ENCODE peak calls at places on chromosomes 11 and 22, in four cellular contexts. F, S, P and U are unnamed samples. For H3K4me1, the result is how much of the 10 kb centered on the place peaks cover.

GRCh38 chr11:62151737-62152102 is 27.9 kb downstream of the INCENP start:
- DNase-seq in F (no peak), S (no peak), P (no peak), U (no peak)

GRCh38 chr11:8082391-8083087 is 1.5 kb downstream of the TUB start:
- DNase-seq in F (no peak), S (no peak), P (no peak), U (no peak)

GRCh38 chr22:20520093-20520511 is 12.7 kb downstream of the MED15 start:
- DNase-seq in F (no peak), S (no peak), P (no peak), U (no peak)

GRCh38 chr11:34149786-34150185 is 44.4 kb downstream of the NAT10 start:
- DNase-seq in F (no peak), S (no peak), P (no peak), U (no peak)

GRCh38 chr11:113261709-113262475 is 52.5 kb upstream of the TTC12 start:
- DNase-seq in F (no peak), S (no peak), P (no peak), U (no peak)

GRCh38 chr11:116993599-116993998 is 104.6 kb downstream of the SIK3 start:
- DNase-seq in F (no peak), S (no peak), P (no peak), U (no peak)

GRCh38 chr22:20552913-20553401 is 45.5 kb downstream of the MED15 start:
- DNase-seq in F (no peak), S (peak), P (no peak), U (no peak)

GRCh38 chr11:96130061-96130460 is 206.2 kb upstream of the MTMR2 start:
- DNase-seq in F (no peak), S (no peak), P (no peak), U (no peak)

GRCh38 chr11:106398396-106399074 is 321.1 kb downstream of the AASDHPPT start:
- DNase-seq in F (no peak), S (no peak), P (no peak), U (no peak)

GRCh38 chr22:19412478-19412877 is 19.1 kb downstream of the HIRA start:
- DNase-seq in F (no peak), S (no peak), P (no peak), U (no peak)

GRCh38 chr11:14539867-14540475 is 19.8 kb upstream of the PSMA1 start:
- DNase-seq in F (no peak), S (no peak), P (peak), U (no peak)

GRCh38 chr22:47372111-47372581 is 609.7 kb downstream of the TBC1D22A start:
- DNase-seq in F (no peak), S (no peak), P (peak), U (no peak)

GRCh38 chr11:102599642-102600261 is 25.4 kb downstream of the MMP20 start:
- DNase-seq in F (no peak), S (peak), P (no peak), U (peak)

GRCh38 chr11:17954395-17955252 is 58.2 kb downstream of the SERGEF start:
- DNase-seq in F (no peak), S (no peak), P (peak), U (no peak)

GRCh38 chr22:44724859-44725258 is 22.9 kb downstream of the PRR5 start:
- DNase-seq in F (no peak), S (no peak), P (peak), U (no peak)

GRCh38 chr22:47736166-47737034 is 974.0 kb downstream of the TBC1D22A start:
- DNase-seq in F (no peak), S (no peak), P (no peak), U (no peak)

GRCh38 chr11:102757823-102758549 is 22.4 kb downstream of the MMP10 start:
- DNase-seq in F (no peak), S (no peak), P (no peak), U (no peak)

GRCh38 chr22:21921729-21922128 is 30.9 kb downstream of the PPM1F start:
- DNase-seq in F (no peak), S (no peak), P (no peak), U (no peak)

GRCh38 chr22:17570851-17571631 is 7.7 kb downstream of the SLC25A18 start:
- DNase-seq in F (no peak), S (no peak), P (peak), U (peak)

GRCh38 chr11:96222102-96222501 is 120.9 kb downstream of the MAML2 start:
- DNase-seq in F (no peak), S (no peak), P (no peak), U (no peak)

GRCh38 chr11:14390669-14391068 is 31.7 kb upstream of the RRAS2 start:
- DNase-seq in F (no peak), S (no peak), P (no peak), U (no peak)

GRCh38 chr22:41532908-41533825 is 11.1 kb downstream of the POLR3H start:
- DNase-seq in F (peak), S (peak), P (peak), U (peak)

GRCh38 chr11:59666969-59667368 is 1.9 kb downstream of the PATL1 start:
- DNase-seq in F (no peak), S (no peak), P (no peak), U (peak)

GRCh38 chr11:32229566-32230240 is 138.8 kb downstream of the RCN1 start:
- DNase-seq in F (no peak), S (no peak), P (no peak), U (no peak)

GRCh38 chr11:75338516-75339218 is 12.8 kb downstream of the ARRB1 start:
- DNase-seq in F (no peak), S (no peak), P (no peak), U (no peak)

DNA sequence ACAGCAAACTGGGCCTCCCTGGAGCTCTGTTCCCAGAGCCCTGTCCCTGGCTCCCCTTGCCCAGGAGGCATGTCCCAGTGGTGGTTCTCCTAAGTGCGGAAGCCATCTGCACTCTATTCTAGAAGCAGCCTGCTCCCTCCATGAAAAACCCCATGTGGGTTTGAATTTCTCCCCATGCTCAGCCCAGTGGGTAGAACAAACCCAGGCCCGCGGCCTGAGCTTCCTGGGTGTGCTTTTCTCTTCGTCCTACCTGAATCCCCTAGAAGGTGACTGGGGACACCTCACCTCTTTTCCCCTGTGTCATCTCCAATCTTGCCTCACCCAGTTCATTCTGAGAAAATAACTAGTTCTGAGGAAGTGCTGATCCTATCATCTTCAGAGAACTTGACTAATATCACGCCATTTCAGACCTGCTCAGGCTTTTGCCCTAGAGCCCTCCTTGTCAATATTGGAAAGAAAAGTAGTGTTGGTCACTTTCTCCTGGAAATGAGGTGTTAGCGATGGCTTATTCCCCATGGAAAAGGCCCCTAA is 15.9 kb downstream of the IL10RA start:
- DNase-seq in F (no peak), S (no peak), P (peak), U (peak)
- H3K4me1 ChIP-seq in F (half or more), S (under half), P (under half), U (under half)

GRCh38 chr11:834371-835316 is 1.9 kb downstream of the CD151 start:
- DNase-seq in F (no peak), S (no peak), P (peak), U (peak)
- H3K27ac ChIP-seq in F (no peak), S (peak), P (peak), U (peak)

DNA sequence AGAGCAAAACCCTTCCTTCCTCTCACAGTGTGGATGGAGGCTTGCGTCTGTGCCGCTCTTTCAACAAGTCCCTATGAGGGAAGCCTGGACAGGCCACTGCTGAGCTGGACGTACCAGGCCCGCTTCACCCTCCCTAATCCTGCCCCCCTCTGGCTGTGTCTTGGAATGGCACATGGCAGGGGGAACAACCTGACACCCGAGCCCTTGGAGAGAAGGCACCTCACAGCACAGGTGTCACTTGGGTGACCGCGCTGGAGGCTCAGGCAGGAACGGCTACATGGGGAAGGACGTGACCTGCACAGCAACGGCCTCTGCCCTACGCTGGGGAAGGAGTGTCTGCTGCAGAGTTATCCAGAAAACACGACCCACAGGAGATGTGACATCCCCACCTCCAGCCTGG is 11.0 kb downstream of the CARS1 start:
- DNase-seq in F (no peak), S (no peak), P (no peak), U (no peak)
- H3K4me1 ChIP-seq in F (under half), S (under half), P (under half), U (under half)

DNA sequence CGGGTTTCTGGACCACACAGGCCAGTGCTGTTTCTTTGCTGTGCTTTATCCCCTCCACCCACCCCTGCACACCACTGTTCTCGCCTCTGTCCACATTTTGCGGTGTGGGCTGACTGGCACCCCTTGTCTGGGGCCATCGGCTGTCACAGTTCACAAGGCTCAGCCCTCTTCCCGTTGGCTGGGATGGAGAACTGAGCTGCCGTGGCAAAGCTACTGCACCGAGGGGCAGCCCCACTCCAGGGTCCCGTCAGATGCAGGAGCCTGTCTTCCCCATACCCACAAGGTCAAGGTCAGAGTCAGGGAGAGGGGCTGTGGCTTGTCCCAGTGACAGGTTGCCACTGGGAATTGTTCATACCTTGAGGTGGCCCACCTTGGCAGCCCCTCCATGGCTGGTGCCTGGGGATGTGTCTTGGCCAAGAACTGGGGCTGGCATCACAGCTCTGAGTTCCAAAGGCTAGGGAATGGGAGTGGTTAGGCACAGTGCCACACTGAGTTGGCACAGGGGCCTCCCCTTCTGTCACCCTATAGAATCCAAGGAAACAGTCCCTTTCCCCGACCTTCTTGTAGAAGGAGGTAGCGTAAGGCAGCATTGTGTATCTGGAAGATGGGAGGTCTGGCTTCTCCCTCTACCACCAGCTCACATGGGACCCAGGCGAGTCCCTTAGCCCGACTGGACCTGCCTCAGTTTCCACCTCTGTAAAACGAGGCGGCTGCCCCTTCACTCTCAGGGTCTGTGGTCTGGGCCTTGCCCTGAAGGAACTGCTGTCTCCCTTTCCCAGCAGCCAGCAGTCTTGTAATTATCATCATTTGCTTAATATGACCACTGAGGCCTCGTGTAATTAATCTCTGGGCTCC is 3.4 kb downstream of the GRK2 start:
- DNase-seq in F (no peak), S (no peak), P (no peak), U (peak)
- H3K27ac ChIP-seq in F (peak), S (no peak), P (peak), U (peak)

DNA sequence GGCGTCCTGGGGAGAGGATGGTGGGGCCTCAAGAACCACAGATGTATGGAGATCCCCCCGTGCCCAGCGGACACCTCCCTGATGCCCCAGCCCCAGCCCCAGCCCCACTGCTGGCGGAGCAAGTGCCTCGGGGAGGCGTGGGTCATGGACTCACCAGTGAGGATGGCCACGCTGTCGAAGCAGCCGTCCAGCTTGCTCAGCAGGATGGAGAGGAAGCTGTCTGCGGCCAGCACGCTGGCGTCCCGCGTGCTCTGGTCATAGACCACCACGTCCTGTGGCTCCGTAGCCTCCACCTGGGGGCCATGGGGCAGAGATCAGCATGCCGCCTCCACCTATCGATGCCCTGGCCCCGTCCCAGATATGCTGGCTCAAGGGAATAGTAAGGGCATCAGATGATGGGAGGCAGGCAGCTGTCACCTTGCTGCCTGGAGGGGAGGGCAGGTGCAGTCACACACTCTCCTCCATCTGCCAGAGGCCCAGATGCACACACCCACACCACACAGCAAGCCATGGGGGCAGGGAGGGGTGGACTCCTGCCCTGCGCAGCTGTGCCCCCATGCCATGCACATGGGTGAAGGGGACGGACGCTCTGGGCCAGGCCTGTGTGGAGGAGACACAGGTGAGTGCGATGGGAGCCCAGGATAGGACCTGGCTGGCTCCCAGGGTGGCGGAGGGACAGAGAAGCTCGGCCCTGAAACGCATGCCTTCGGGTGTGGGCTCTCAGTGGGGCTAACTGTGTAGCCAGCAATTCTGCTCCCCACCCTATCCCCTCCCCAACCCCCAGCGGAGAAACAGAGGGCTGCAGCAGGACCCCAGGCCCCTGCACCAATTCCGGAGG is 8.2 kb downstream of the DUSP8 start:
- DNase-seq in F (no peak), S (no peak), P (no peak), U (no peak)
- H3K4me1 ChIP-seq in F (under half), S (under half), P (under half), U (under half)

GRCh38 chr11:77473801-77474508 is at the start of gene PAK1:
- DNase-seq in F (peak), S (peak), P (peak), U (peak)

GRCh38 chr11:77474509-77475070 is 696 bp upstream of the PAK1 start:
- DNase-seq in F (no peak), S (no peak), P (no peak), U (peak)

GRCh38 chr11:77471520-77472234 is 2.2 kb downstream of the PAK1 start:
- DNase-seq in F (no peak), S (peak), P (no peak), U (peak)

GRCh38 chr11:77475206-77475605 is 1.3 kb upstream of the PAK1 start:
- DNase-seq in F (no peak), S (no peak), P (no peak), U (peak)

GRCh38 chr11:77473001-77473800 is 693 bp downstream of the PAK1 start:
- DNase-seq in F (peak), S (no peak), P (peak), U (peak)
- H3K27ac ChIP-seq in F (peak), S (no peak), P (peak), U (peak)

GRCh38 chr11:111362887-111363411 is 16.1 kb downstream of the POU2AF1 start:
- DNase-seq in F (no peak), S (no peak), P (peak), U (peak)
- H3K4me1 ChIP-seq in F (under half), S (half or more), P (under half), U (under half)

GRCh38 chr22:40525250-40525884 is 111.2 kb downstream of the MRTFA start:
- DNase-seq in F (peak), S (peak), P (peak), U (peak)
- H3K27ac ChIP-seq in F (no peak), S (peak), P (no peak), U (no peak)